ENCODE peak calls at places on chromosomes 3 and 15, in ten cellular contexts. W is RWPE1; L is endodermal cell; E is cardiac muscle cell; V is naive thymus-derived CD4-positive, alpha-beta T cell; I is psoas muscle; O is transverse colon; Q is mammary epithelial cell; J is uterus; Z is neuronal stem cell. S is an unnamed sample.

GRCh38 chr3:61560452-61561373 is 658 bp upstream of the PTPRG start:
- DNase-seq in W (peak; percentile 71), J (peak; percentile 84), L (peak; percentile 94), V (no peak), O (peak; percentile 78), Z (peak; percentile 88), I (peak; percentile 84), E (peak; percentile 85), Q (peak; percentile 78), S (peak; percentile 73)

GRCh38 chr3:28212681-28213080 is 28.7 kb upstream of the CMC1 start:
- DNase-seq in J (no peak), L (no peak), W (no peak), I (no peak), Z (no peak), Q (no peak), O (no peak), E (no peak), V (no peak), S (no peak)

GRCh38 chr15:63381301-63382192 is at the start of gene CA12:
- DNase-seq in V (no peak), L (peak; percentile 85), W (peak; percentile 46), J (peak; percentile 32), O (peak; percentile 77), Q (peak; percentile 56), Z (peak; percentile 38), I (peak; percentile 33), E (peak; percentile 44), S (peak; percentile 21)

GRCh38 chr3:164459526-164460151 is 618.7 kb downstream of the SI start:
- DNase-seq in I (no peak), J (no peak), Z (no peak), L (no peak), V (no peak), E (no peak), Q (no peak), O (no peak), W (no peak), S (no peak)

GRCh38 chr3:128572644-128573105 is 77.9 kb downstream of the RPN1 start:
- DNase-seq in V (peak; percentile 9), J (no peak), Z (no peak), W (no peak), I (no peak), L (peak; percentile 84), Q (no peak), E (peak; percentile 9), O (peak; percentile 17), S (peak; percentile 28)

GRCh38 chr3:194092770-194093336 is 43.1 kb upstream of the HES1 start:
- DNase-seq in I (no peak), O (no peak), J (no peak), V (no peak), Q (no peak), L (no peak), Z (no peak), W (no peak), E (no peak), S (no peak)

GRCh38 chr15:101020945-101021344 is 101.8 kb downstream of the LRRK1 start:
- DNase-seq in E (no peak), L (peak; percentile 33), Z (no peak), I (no peak), J (peak; percentile 10), Q (no peak), W (no peak), O (no peak), V (no peak), S (no peak)

GRCh38 chr3:132630612-132631011 is 29.0 kb downstream of the ACAD11 start:
- DNase-seq in Z (no peak), O (no peak), I (no peak), J (no peak), L (no peak), E (no peak), V (no peak), Q (no peak), W (no peak), S (no peak)

GRCh38 chr3:19645093-19645492 is 288.9 kb downstream of the EFHB start:
- DNase-seq in O (no peak), Z (no peak), J (no peak), W (no peak), I (no peak), V (no peak), Q (peak; percentile 2), E (no peak), L (no peak), S (no peak)

GRCh38 chr3:13308406-13308805 is 111.7 kb downstream of the NUP210 start:
- DNase-seq in O (peak; percentile 31), V (peak; percentile 34), W (no peak), E (peak; percentile 51), I (no peak), Z (peak; percentile 23), J (no peak), Q (peak; percentile 18), L (peak; percentile 93), S (peak; percentile 37)

GRCh38 chr3:101988591-101988990 is 139.3 kb downstream of the NFKBIZ start:
- DNase-seq in J (no peak), L (no peak), I (no peak), V (no peak), Q (peak; percentile 74), E (no peak), O (no peak), W (no peak), Z (no peak), S (no peak)

GRCh38 chr3:13461169-13462124 is 18.7 kb upstream of the HDAC11 start:
- DNase-seq in Q (no peak), V (peak; percentile 59), I (peak; percentile 55), E (peak; percentile 91), Z (peak; percentile 76), L (peak; percentile 96), O (peak; percentile 64), W (peak; percentile 33), J (no peak), S (peak; percentile 63)

GRCh38 chr3:65811050-65811766 is 227.5 kb downstream of the MAGI1 start:
- DNase-seq in O (no peak), W (no peak), I (peak; percentile 14), L (no peak), V (no peak), Z (no peak), E (no peak), Q (peak; percentile 12), J (no peak), S (no peak)

GRCh38 chr15:81323559-81323943 is 390 bp downstream of the STARD5 start:
- DNase-seq in Q (no peak), Z (no peak), W (no peak), O (no peak), I (no peak), L (no peak), J (no peak), V (no peak), E (no peak), S (no peak)

GRCh38 chr3:192444096-192444790 is 283.1 kb downstream of the FGF12 start:
- DNase-seq in Z (peak; percentile 64), W (peak; percentile 54), Q (peak; percentile 33), J (peak; percentile 16), L (peak; percentile 90), V (peak; percentile 16), O (peak; percentile 45), E (peak; percentile 74), I (peak; percentile 41), S (peak; percentile 73)

GRCh38 chr3:172300862-172301261 is 147.4 kb downstream of the GHSR start:
- DNase-seq in Z (no peak), E (no peak), I (no peak), W (no peak), J (no peak), Q (no peak), V (no peak), L (no peak), O (no peak), S (no peak)

GRCh38 chr3:172302176-172302575 is 146.1 kb downstream of the GHSR start:
- DNase-seq in O (no peak), E (no peak), L (no peak), V (no peak), W (no peak), J (no peak), Q (no peak), I (no peak), Z (no peak), S (no peak)

GRCh38 chr3:172298247-172298646 is 150.0 kb downstream of the GHSR start:
- DNase-seq in J (no peak), O (no peak), Z (no peak), V (no peak), I (no peak), E (no peak), Q (no peak), L (no peak), W (no peak), S (no peak)

GRCh38 chr3:172303181-172303580 is 145.1 kb downstream of the GHSR start:
- DNase-seq in L (no peak), V (no peak), I (no peak), Q (no peak), E (no peak), Z (no peak), J (no peak), O (no peak), W (no peak), S (no peak)

GRCh38 chr3:172300187-172300586 is 148.1 kb downstream of the GHSR start:
- DNase-seq in O (no peak), L (no peak), V (no peak), J (no peak), Q (no peak), E (no peak), Z (no peak), I (no peak), W (no peak), S (no peak)
- H3K27ac ChIP-seq in O (no peak overlapping the region), L (no peak overlapping the region), V (no peak overlapping the region), J (no peak overlapping the region), Q (no peak overlapping the region), E (no peak overlapping the region), Z (no peak overlapping the region), I (no peak overlapping the region), W (no peak overlapping the region), S (no peak overlapping the region)

GRCh38 chr15:43516801-43517353 is 531 bp upstream of the MAP1A start:
- DNase-seq in W (no peak), E (peak; percentile 31), V (no peak), I (no peak), L (no peak), Q (no peak), Z (no peak), O (no peak), J (no peak), S (no peak)
- H3K27ac ChIP-seq in W (no peak overlapping the region), E (peak overlapping the region; percentile 82), V (no peak overlapping the region), I (peak overlapping the region; percentile 50), L (peak overlapping the region; percentile 89), Q (no peak overlapping the region), Z (peak overlapping the region; percentile 5), O (peak overlapping the region; percentile 75), J (peak overlapping the region; percentile 81), S (no peak overlapping the region)

DNA sequence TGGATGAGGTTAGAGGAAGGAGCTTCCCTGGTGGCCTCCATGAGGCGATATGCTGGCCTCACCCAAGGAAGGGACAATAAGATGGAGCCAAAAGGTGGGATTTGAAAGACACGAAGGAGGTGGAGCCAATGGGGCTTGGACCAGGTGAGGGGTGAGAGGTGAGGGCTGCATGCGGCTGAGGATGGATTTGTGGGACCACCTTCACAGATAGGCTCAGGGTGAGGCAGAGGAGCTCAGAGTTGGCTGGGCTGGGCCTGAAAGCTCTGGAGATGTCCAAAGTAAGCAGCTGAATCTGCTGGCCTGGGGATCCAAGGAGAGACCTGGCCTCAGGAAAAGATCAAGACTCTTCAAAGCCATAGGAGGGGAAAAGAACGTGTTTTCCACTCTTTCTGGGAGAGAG is 49.8 kb downstream of the EXOG start:
- DNase-seq in W (no peak), J (no peak), O (peak; percentile 1), L (peak; percentile 21), I (no peak), Q (no peak), Z (no peak), V (no peak), E (no peak), S (no peak)
- H3K27ac ChIP-seq in W (no peak overlapping the region), J (no peak overlapping the region), O (no peak overlapping the region), L (no peak overlapping the region), I (no peak overlapping the region), Q (no peak overlapping the region), Z (no peak overlapping the region), V (no peak overlapping the region), E (no peak overlapping the region), S (no peak overlapping the region)

GRCh38 chr3:71442648-71443047 is 140.9 kb downstream of the FOXP1 start:
- DNase-seq in J (no peak), O (no peak), Z (no peak), Q (no peak), E (no peak), W (no peak), L (no peak), I (no peak), V (no peak), S (no peak)
- H3K27ac ChIP-seq in J (no peak overlapping the region), O (peak overlapping the region; percentile 68), Z (no peak overlapping the region), Q (no peak overlapping the region), E (no peak overlapping the region), W (peak overlapping the region; percentile 94), L (no peak overlapping the region), I (no peak overlapping the region), V (peak overlapping the region; percentile 90), S (no peak overlapping the region)

S was measured in PC-9.